ENCODE peak calls at places on chromosomes 11 and 22, in eight cellular contexts. U is fibroblast of lung; M is psoas muscle; J is CD4-positive, alpha-beta memory T cell; S is HCT116; L is neuronal stem cell; G is astrocyte; T is A673. R is an unnamed sample. For H3K36me3 and H3K27me3, the result is how much of the 10 kb centered on the place peaks cover.

GRCh38 chr11:117557321-117557720 is 229.7 kb downstream of the CEP164 start:
- DNase-seq in J (no peak), S (no peak), L (no peak), U (no peak), T (no peak), G (no peak), M (no peak), R (no peak)

GRCh38 chr11:78432058-78432515 is 14.5 kb upstream of the GAB2 start:
- DNase-seq in J (no peak), T (peak), M (no peak), L (no peak), U (no peak), S (no peak), G (no peak), R (no peak)

GRCh38 chr11:11978098-11978637 is 30.3 kb downstream of the DKK3 start:
- DNase-seq in J (no peak), L (no peak), M (no peak), T (no peak), G (no peak), U (no peak), S (no peak), R (no peak)

GRCh38 chr22:41047741-41048140 is 44.7 kb upstream of the EP300 start:
- DNase-seq in M (no peak), J (no peak), G (no peak), U (no peak), L (no peak), T (no peak), S (no peak), R (no peak)

GRCh38 chr11:112315861-112316739 is 55.4 kb upstream of the PLET1 start:
- DNase-seq in J (no peak), T (no peak), U (no peak), L (no peak), S (no peak), G (no peak), M (no peak), R (no peak)

GRCh38 chr22:41915035-41915782 is at the start of gene SHISA8:
- DNase-seq in M (peak), S (no peak), T (peak), J (peak), G (peak), L (no peak), U (peak), R (peak)

GRCh38 chr11:65524747-65525658 is at the start of gene SCYL1:
- DNase-seq in T (peak), J (peak), M (peak), U (peak), S (no peak), L (peak), G (peak), R (peak)

GRCh38 chr22:27045103-27045940 is 387.9 kb downstream of the MIAT start:
- DNase-seq in M (no peak), G (peak), L (no peak), U (peak), J (no peak), S (no peak), T (peak), R (no peak)

GRCh38 chr11:62260261-62260953 is 9.6 kb upstream of the SCGB2A2 start:
- DNase-seq in S (no peak), L (no peak), M (no peak), J (no peak), U (no peak), T (no peak), G (no peak), R (no peak)

GRCh38 chr11:116112031-116112935 is 608.1 kb upstream of the CADM1 start:
- DNase-seq in M (no peak), L (no peak), J (no peak), S (no peak), U (no peak), T (no peak), G (no peak), R (no peak)

GRCh38 chr22:19892249-19892879 is 37.7 kb upstream of the GNB1L start:
- DNase-seq in S (no peak), L (no peak), J (peak), M (no peak), G (peak), U (peak), T (no peak), R (no peak)

GRCh38 chr22:19890502-19891349 is 36.1 kb upstream of the GNB1L start:
- DNase-seq in T (peak), J (no peak), G (no peak), S (no peak), L (no peak), U (no peak), M (no peak), R (no peak)

GRCh38 chr22:19891350-19892248 is 36.9 kb upstream of the GNB1L start:
- DNase-seq in L (peak), U (peak), J (peak), M (no peak), T (peak), S (no peak), G (peak), R (no peak)

GRCh38 chr22:19893363-19893762 is 38.7 kb upstream of the GNB1L start:
- DNase-seq in U (no peak), S (no peak), T (no peak), L (no peak), M (no peak), G (no peak), J (no peak), R (no peak)

GRCh38 chr22:19892925-19893324 is 38.3 kb upstream of the GNB1L start:
- DNase-seq in J (no peak), S (no peak), M (no peak), T (no peak), L (no peak), G (no peak), U (peak), R (no peak)
- H3K4me3 ChIP-seq in J (no peak), S (no peak), M (no peak), T (no peak), L (no peak), G (no peak), U (no peak), R (no peak)

DNA sequence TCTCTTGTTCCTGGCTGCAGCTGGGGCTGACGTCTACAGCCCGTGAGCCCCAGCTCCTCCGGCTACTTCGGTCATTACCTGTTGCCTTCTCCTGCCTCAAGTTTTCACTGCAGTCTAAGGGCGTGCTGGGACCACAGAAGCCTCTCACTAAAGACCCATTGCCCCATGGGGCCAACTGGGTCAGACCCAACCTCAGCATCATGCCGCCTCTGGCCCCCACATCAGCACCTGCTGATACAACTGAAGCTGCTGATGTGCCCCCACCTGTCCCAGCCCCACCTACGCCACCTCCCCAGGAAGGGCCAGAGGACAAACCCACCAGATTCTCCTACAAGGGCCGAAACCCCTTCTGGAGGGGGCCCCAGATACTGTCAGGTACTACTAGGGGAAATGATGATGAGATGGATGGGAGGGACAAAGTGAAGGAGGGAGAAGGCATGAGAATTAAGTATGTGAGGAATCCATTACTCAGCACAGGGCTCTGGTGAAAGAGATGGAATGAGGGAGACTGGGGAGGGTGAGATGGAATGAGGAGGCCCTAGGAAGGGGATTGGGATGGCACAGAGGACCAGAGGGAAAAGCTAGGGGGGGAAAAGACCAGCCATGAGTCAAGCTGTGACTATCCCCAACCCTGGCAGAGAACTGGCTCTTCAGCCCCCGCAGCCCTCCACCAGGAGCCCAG is 5.1 kb downstream of the C11orf42 start:
- DNase-seq in J (no peak), S (no peak), T (no peak), M (no peak), G (no peak), L (no peak), U (peak), R (no peak)
- H3K36me3 ChIP-seq in J (under half), S (under half), T (under half), M (under half), G (under half), L (under half), U (under half), R (half or more)

DNA sequence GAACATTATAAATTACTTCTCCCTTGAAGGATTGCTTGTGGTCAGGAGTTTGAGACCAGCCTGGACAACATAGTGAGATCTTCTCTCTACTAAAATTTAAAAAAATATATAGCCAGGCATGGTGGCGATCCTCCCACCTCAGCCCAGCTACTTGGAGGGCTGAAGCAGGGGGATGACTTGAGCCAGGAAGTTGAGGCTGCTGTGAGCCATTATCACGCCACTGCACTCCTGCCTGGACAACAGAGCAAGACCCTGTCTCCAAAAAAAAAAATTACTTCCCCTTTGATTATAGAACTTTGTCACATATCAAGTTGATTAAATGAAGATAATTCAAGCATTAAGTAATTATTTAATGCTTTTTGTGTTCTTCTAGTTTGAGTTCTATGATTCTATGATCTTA is 65.1 kb upstream of the PRODH start:
- DNase-seq in S (no peak), T (no peak), L (no peak), U (no peak), J (no peak), G (no peak), M (no peak), R (no peak)
- H3K27me3 ChIP-seq in S (under half), T (under half), L (under half), U (under half), J (under half), G (under half), M (under half), R (half or more)

DNA sequence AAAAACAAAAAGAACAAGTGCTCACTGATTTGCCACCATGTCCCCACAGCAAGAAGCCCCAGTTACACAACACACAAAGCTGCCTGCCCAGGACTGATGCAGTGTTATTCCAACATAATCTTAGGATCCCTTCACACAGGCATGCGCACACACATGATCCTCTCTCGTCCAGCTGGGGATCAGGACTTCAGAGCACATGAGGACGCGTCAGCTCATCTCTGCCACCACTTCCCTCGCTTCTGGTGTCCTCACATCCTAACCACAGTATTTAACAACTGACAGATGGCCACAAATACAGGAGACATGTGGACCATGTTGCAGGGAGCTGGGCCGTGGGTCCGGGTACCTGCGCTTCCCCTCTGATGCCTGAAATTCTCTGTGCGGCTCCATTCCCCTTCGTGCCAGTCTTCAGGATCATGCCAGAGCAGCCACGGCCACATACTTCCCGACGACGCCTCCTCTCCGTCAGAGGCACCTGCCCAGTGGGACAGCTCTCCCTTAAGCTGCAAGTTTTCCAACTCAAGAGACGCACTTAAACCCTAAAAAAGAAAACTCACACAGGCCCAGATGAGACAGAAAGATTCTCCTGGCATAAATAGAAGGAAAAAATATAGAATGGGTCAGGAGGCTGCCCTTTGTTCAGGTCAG is 68.3 kb downstream of the PACSIN2 start:
- DNase-seq in M (no peak), L (no peak), S (no peak), T (no peak), G (no peak), J (no peak), U (no peak), R (no peak)
- H3K4me3 ChIP-seq in M (no peak), L (no peak), S (peak), T (no peak), G (no peak), J (no peak), U (no peak), R (no peak)

GRCh38 chr11:69080361-69080973 is 31.7 kb downstream of the TPCN2 start:
- DNase-seq in T (no peak), J (peak), G (peak), M (peak), U (peak), S (no peak), L (no peak), R (no peak)
- H3K36me3 ChIP-seq in T (under half), J (under half), G (under half), M (under half), U (under half), S (under half), L (under half), R (half or more)

R was measured in left ventricle myocardium inferior.